ENCODE peak calls at places on chromosome 1, in nine cellular contexts. X is uterus, U is NCI-H1694, S is IMR-90, N is C1 segment of cervical spinal cord, Y is amniotic epithelial cell, V is RWPE2, F is glomerular endothelial cell, Z is hippocampal formation. I is an unnamed sample.

GRCh38 chr1:145884675-145885074 is 991 bp downstream of the ANKRD35 start:
- DNase-seq in V (no peak), N (no peak), U (no peak), S (peak), Z (no peak), Y (peak), F (peak), X (no peak), I (no peak)

GRCh38 chr1:185442065-185442464 is 125.0 kb upstream of the IVNS1ABP start:
- DNase-seq in N (no peak), S (peak), Y (peak), U (no peak), F (no peak), X (no peak), Z (no peak), V (no peak), I (no peak)

GRCh38 chr1:151846062-151846568 is 6.5 kb upstream of the C2CD4D start:
- DNase-seq in U (no peak), X (no peak), V (no peak), N (no peak), F (no peak), Z (no peak), S (peak), Y (peak), I (no peak)

GRCh38 chr1:230105754-230106625 is 39.0 kb downstream of the GALNT2 start:
- DNase-seq in Y (peak), X (no peak), F (peak), N (no peak), U (no peak), Z (no peak), V (no peak), S (peak), I (peak)

GRCh38 chr1:89050649-89051033 is 14.4 kb downstream of the GBP1 start:
- DNase-seq in F (no peak), N (no peak), V (no peak), Z (no peak), U (no peak), X (no peak), S (no peak), Y (no peak), I (no peak)

GRCh38 chr1:86988835-86989234 is 74.4 kb downstream of the HS2ST1 start:
- DNase-seq in N (no peak), F (no peak), S (no peak), Y (no peak), Z (no peak), X (no peak), V (no peak), U (no peak), I (no peak)

GRCh38 chr1:52814465-52814864 is 28.1 kb upstream of the ZYG11A start:
- DNase-seq in Z (no peak), X (no peak), V (no peak), U (no peak), Y (peak), S (peak), N (no peak), F (no peak), I (no peak)

GRCh38 chr1:25774206-25774804 is 25.7 kb upstream of the SELENON start:
- DNase-seq in Z (no peak), X (no peak), V (no peak), U (peak), F (no peak), Y (no peak), S (no peak), N (no peak), I (no peak)

GRCh38 chr1:87968259-87968955 is 639.7 kb downstream of the LMO4 start:
- DNase-seq in X (peak), N (peak), Y (peak), F (no peak), Z (no peak), U (no peak), S (peak), V (no peak), I (no peak)

GRCh38 chr1:181791721-181792120 is 269.8 kb downstream of the ZNF648 start:
- DNase-seq in S (no peak), V (no peak), F (no peak), Z (no peak), X (no peak), Y (no peak), N (no peak), U (no peak), I (no peak)

GRCh38 chr1:177355575-177355974 is 184.8 kb downstream of the BRINP2 start:
- DNase-seq in U (peak), N (no peak), X (no peak), V (no peak), S (peak), Z (peak), F (no peak), Y (no peak), I (no peak)